ENCODE peak calls at places on chromosome 22, in four cellular contexts. D is lower lobe of right lung, N is posterior cingulate gyrus, O is A549. H is an unnamed sample.

GRCh38 chr22:47200273-47201051 is 438.0 kb downstream of the TBC1D22A start:
- DNase-seq in N (no peak), O (no peak), D (no peak), H (no peak)

GRCh38 chr22:49141761-49142160 is 685.9 kb downstream of the BRD1 start:
- DNase-seq in N (no peak), D (peak; percentile 19), O (no peak), H (no peak)

GRCh38 chr22:48335442-48336139 is 1492.1 kb downstream of the BRD1 start:
- DNase-seq in N (no peak), O (peak; percentile 75), D (peak; percentile 22), H (no peak)

GRCh38 chr22:50218996-50219727 is 18.4 kb downstream of the SELENOO start:
- DNase-seq in D (peak; percentile 90), O (peak; percentile 42), N (peak; percentile 49), H (peak; percentile 26)

GRCh38 chr22:48871176-48871840 is 956.4 kb downstream of the BRD1 start:
- DNase-seq in D (peak; percentile 18), N (no peak), O (no peak), H (no peak)

GRCh38 chr22:46593211-46593676 is 26.9 kb upstream of the GRAMD4 start:
- DNase-seq in D (peak; percentile 80), O (no peak), N (no peak), H (no peak)

GRCh38 chr22:38735465-38736256 is 20.1 kb downstream of the SUN2 start:
- DNase-seq in O (no peak), D (peak; percentile 65), N (no peak), H (no peak)

GRCh38 chr22:39932918-39933649 is 27.1 kb upstream of the TMA7B start:
- DNase-seq in D (no peak), O (peak; percentile 22), N (no peak), H (no peak)